ENCODE peak calls at places on chromosomes 16 and 17, in six cellular contexts. B is germinal center; E is activated CD4-positive, alpha-beta memory T cell treated with anti-CD3 and anti-CD28 coated beads, Interleukin-2, amount 10 ng/mL, durations not matched to agents 7 days and 5 days; S is cardiac muscle cell; D is pancreas; L is endothelial cell. H is an unnamed sample.
A peak's percentile ranks its signal among the peaks of the same experiment; 100 is the strongest.

GRCh38 chr17:82013772-82014321 is 8.8 kb downstream of the CENPX start:
- DNase-seq in B (no peak), S (no peak), L (no peak), D (no peak), E (no peak), H (no peak)

GRCh38 chr16:56576585-56577299 is 11.9 kb downstream of the MT4 start:
- DNase-seq in E (peak; percentile 91), B (peak; percentile 71), D (peak; percentile 85), S (peak; percentile 79), L (peak; percentile 69), H (peak; percentile 72)

GRCh38 chr17:57889892-57890856 is 40.3 kb upstream of the MRPS23 start:
- DNase-seq in D (peak; percentile 97), B (no peak), L (no peak), E (no peak), S (peak; percentile 88), H (no peak)

GRCh38 chr16:82229800-82230619 is 60.0 kb upstream of the MPHOSPH6 start:
- DNase-seq in L (peak; percentile 88), B (peak; percentile 46), D (peak; percentile 57), E (peak; percentile 62), S (peak; percentile 88), H (peak; percentile 65)

GRCh38 chr17:44840936-44841335 is 6.7 kb upstream of the HIGD1B start:
- DNase-seq in B (no peak), S (no peak), L (no peak), E (no peak), D (no peak), H (no peak)

GRCh38 chr16:67284699-67285646 is 5.6 kb downstream of the PLEKHG4 start:
- DNase-seq in E (no peak), B (no peak), D (peak; percentile 62), S (peak; percentile 39), L (peak; percentile 62), H (no peak)

GRCh38 chr17:60565233-60565632 is 34.8 kb upstream of the PPM1D start:
- DNase-seq in D (no peak), L (no peak), S (no peak), B (no peak), E (no peak), H (no peak)

GRCh38 chr16:23538919-23539278 is 18.3 kb downstream of the EARS2 start:
- DNase-seq in S (no peak), B (no peak), E (no peak), L (no peak), D (no peak), H (no peak)

GRCh38 chr17:14373587-14374259 is 72.8 kb downstream of the HS3ST3B1 start:
- DNase-seq in L (no peak), B (no peak), D (no peak), S (peak; percentile 53), E (no peak), H (no peak)

GRCh38 chr16:85363881-85364280 is 249.2 kb upstream of the GSE1 start:
- DNase-seq in D (no peak), E (no peak), B (no peak), L (no peak), S (no peak), H (no peak)

GRCh38 chr16:27230562-27230991 is 27.3 kb downstream of the KDM8 start:
- DNase-seq in S (no peak), B (peak; percentile 31), D (no peak), E (peak; percentile 90), L (no peak), H (peak; percentile 28)

GRCh38 chr16:46714797-46715591 is 25.5 kb downstream of the ORC6 start:
- DNase-seq in L (no peak), E (no peak), D (no peak), S (no peak), B (no peak), H (no peak)

GRCh38 chr16:56331915-56332314 is 93.4 kb downstream of the AMFR start:
- DNase-seq in D (no peak), L (no peak), S (no peak), B (no peak), E (no peak), H (no peak)

GRCh38 chr17:9244066-9245052 is 223.0 kb downstream of the NTN1 start:
- DNase-seq in L (no peak), E (no peak), B (no peak), D (no peak), S (peak; percentile 45), H (no peak)

GRCh38 chr16:84448444-84448843 is 56.0 kb downstream of the MEAK7 start:
- DNase-seq in E (no peak), B (no peak), S (no peak), D (no peak), L (no peak), H (no peak)

GRCh38 chr17:49327835-49328784 is 33.9 kb downstream of the ZNF652 start:
- DNase-seq in B (no peak), D (no peak), L (no peak), E (no peak), S (no peak), H (no peak)

GRCh38 chr16:9007177-9007794 is 43.6 kb upstream of the USP7 start:
- DNase-seq in D (no peak), L (no peak), B (no peak), S (peak; percentile 12), E (no peak), H (no peak)

GRCh38 chr16:70151391-70151790 is 22.2 kb upstream of the CLEC18C start:
- DNase-seq in L (no peak), S (no peak), E (no peak), D (no peak), B (no peak), H (no peak)

GRCh38 chr17:31695456-31696090 is 163.5 kb downstream of the COPRS start:
- DNase-seq in B (no peak), L (no peak), D (no peak), E (no peak), S (peak; percentile 36), H (no peak)

GRCh38 chr17:75985986-75986385 is 6.9 kb downstream of the TEN1 start:
- DNase-seq in L (no peak), D (no peak), B (no peak), E (no peak), S (no peak), H (no peak)

GRCh38 chr17:49978501-49978900 is 9.5 kb downstream of the DLX4 start:
- DNase-seq in E (no peak), S (peak; percentile 12), B (no peak), D (no peak), L (no peak), H (no peak)

GRCh38 chr16:23504453-23505179 is 5.7 kb downstream of the GGA2 start:
- DNase-seq in D (peak; percentile 41), S (peak; percentile 88), L (no peak), E (peak; percentile 92), B (no peak), H (no peak)

GRCh38 chr17:32940706-32941390 is 12.9 kb downstream of the TMEM98 start:
- DNase-seq in D (no peak), S (no peak), E (no peak), B (no peak), L (no peak), H (no peak)

H was measured in DND-41.